ENCODE peak calls at places on chromosome 17, in four cellular contexts. J is nephron progenitor cell; K is activated CD8-positive, alpha-beta memory T cell treated with anti-CD3 and anti-CD28 coated beads, Interleukin-2, amount 10 ng/mL, durations not matched to agents 7 days and 5 days; C is T-helper 2 cell. F is an unnamed sample.

GRCh38 chr17:33968350-33969044 is 286.6 kb upstream of the CCL2 start:
- DNase-seq in K (peak), C (no peak), J (no peak), F (peak)

GRCh38 chr17:63137163-63137562 is 171.1 kb downstream of the TANC2 start:
- DNase-seq in J (no peak), C (no peak), K (no peak), F (peak)

GRCh38 chr17:30332057-30332542 is 1.8 kb downstream of the TMIGD1 start:
- DNase-seq in C (peak), J (no peak), K (peak), F (no peak)

GRCh38 chr17:81043725-81044427 is 8.9 kb downstream of the BAIAP2 start:
- DNase-seq in J (peak), K (no peak), C (no peak), F (peak)

GRCh38 chr17:78558181-78558850 is 18.9 kb downstream of the DNAH17 start:
- DNase-seq in C (no peak), J (no peak), K (peak), F (no peak)

GRCh38 chr17:2406271-2406902 is 5.5 kb upstream of the MNT start:
- DNase-seq in K (no peak), C (no peak), J (no peak), F (no peak)

GRCh38 chr17:39271546-39271945 is 45.8 kb upstream of the STAC2 start:
- DNase-seq in J (no peak), K (no peak), C (no peak), F (no peak)

GRCh38 chr17:33511670-33512069 is 218.6 kb upstream of the ASIC2 start:
- DNase-seq in C (no peak), J (no peak), K (peak), F (no peak)

GRCh38 chr17:17900615-17901520 is 64.1 kb upstream of the SREBF1 start:
- DNase-seq in C (no peak), J (no peak), K (no peak), F (no peak)

GRCh38 chr17:1413281-1413791 is 13.3 kb upstream of the YWHAE start:
- DNase-seq in J (no peak), C (no peak), K (no peak), F (no peak)

GRCh38 chr17:77489898-77490265 is 349.1 kb downstream of the SEC14L1 start:
- DNase-seq in K (no peak), C (no peak), J (no peak), F (no peak)

GRCh38 chr17:56708220-56708567 is 114.7 kb downstream of the NOG start:
- DNase-seq in J (no peak), K (no peak), C (no peak), F (no peak)

GRCh38 chr17:35797370-35797769 is 1.9 kb upstream of the MMP28 start:
- DNase-seq in C (no peak), K (no peak), J (no peak), F (no peak)

GRCh38 chr17:72421128-72422092 is 300.6 kb downstream of the SOX9 start:
- DNase-seq in K (peak), C (no peak), J (no peak), F (no peak)

GRCh38 chr17:8405499-8406016 is 7.9 kb upstream of the RNF222 start:
- DNase-seq in K (no peak), C (no peak), J (no peak), F (no peak)

GRCh38 chr17:7435676-7436555 is 681 bp downstream of the TMEM102 start:
- DNase-seq in K (peak), C (no peak), J (peak), F (peak)

GRCh38 chr17:42132941-42133340 is 10.3 kb downstream of the HSPB9 start:
- DNase-seq in J (no peak), C (no peak), K (no peak), F (no peak)

GRCh38 chr17:1031711-1032110 is 34.8 kb downstream of the TIMM22 start:
- DNase-seq in C (no peak), J (peak), K (no peak), F (peak)

GRCh38 chr17:41140360-41141132 is at the start of gene KRTAP4-6:
- DNase-seq in C (no peak), J (no peak), K (no peak), F (no peak)

GRCh38 chr17:66975614-66976378 is 11.3 kb downstream of the CACNG4 start:
- DNase-seq in J (no peak), C (no peak), K (no peak), F (peak)

GRCh38 chr17:47231866-47232265 is 21.8 kb upstream of the ITGB3 start:
- DNase-seq in K (no peak), J (no peak), C (no peak), F (no peak)

GRCh38 chr17:56902350-56902749 is 11.5 kb downstream of the TRIM25 start:
- DNase-seq in J (no peak), C (no peak), K (no peak), F (no peak)

GRCh38 chr17:5897320-5897911 is 172.8 kb upstream of the WSCD1 start:
- DNase-seq in J (no peak), K (no peak), C (no peak), F (peak)

GRCh38 chr17:61352771-61353170 is 46.9 kb upstream of the TBX2 start:
- DNase-seq in C (no peak), J (no peak), K (no peak), F (no peak)

GRCh38 chr17:48718162-48718780 is 4.0 kb downstream of the PRAC1 start:
- DNase-seq in J (no peak), K (no peak), C (no peak), F (peak)